ENCODE peak calls at places on chromosomes 16 and 17, in four cellular contexts. G, A, P and I are unnamed samples.

GRCh38 chr17:17346428-17347233 is 43.5 kb downstream of the NT5M start:
- DNase-seq in A (no peak), P (no peak), G (no peak), I (no peak)

GRCh38 chr16:75377971-75378386 is 55.3 kb downstream of the CFDP1 start:
- DNase-seq in P (peak), A (no peak), G (peak), I (peak)

GRCh38 chr17:66941249-66941648 is 23.3 kb upstream of the CACNG4 start:
- DNase-seq in P (no peak), G (no peak), A (no peak), I (no peak)

GRCh38 chr16:86988920-86989715 is 328.1 kb downstream of the C16orf95 start:
- DNase-seq in G (no peak), P (no peak), A (no peak), I (peak)

GRCh38 chr16:56532714-56533113 is 12.9 kb upstream of the BBS2 start:
- DNase-seq in P (no peak), A (no peak), G (peak), I (no peak)

GRCh38 chr16:75589301-75589700 is 23.1 kb downstream of the GABARAPL2 start:
- DNase-seq in A (no peak), P (no peak), G (no peak), I (no peak)

GRCh38 chr17:45873728-45874127 is 20.6 kb upstream of the MAPT start:
- DNase-seq in P (no peak), G (no peak), A (no peak), I (peak)

GRCh38 chr17:47204722-47205418 is 4.3 kb upstream of the MYL4 start:
- DNase-seq in A (no peak), G (no peak), P (no peak), I (no peak)

GRCh38 chr17:67439269-67439668 is 62.2 kb downstream of the PITPNC1 start:
- DNase-seq in P (no peak), A (no peak), G (no peak), I (no peak)

GRCh38 chr16:70664325-70665112 is 18.2 kb downstream of the IL34 start:
- DNase-seq in G (no peak), A (no peak), P (no peak), I (no peak)

GRCh38 chr17:7323731-7324437 is 5.3 kb downstream of the NEURL4 start:
- DNase-seq in G (peak), P (peak), A (peak), I (peak)

GRCh38 chr16:75618782-75619181 is 4.3 kb downstream of the ADAT1 start:
- DNase-seq in G (no peak), A (no peak), P (no peak), I (no peak)

GRCh38 chr16:46801428-46802049 is 29.4 kb downstream of the C16orf87 start:
- DNase-seq in P (no peak), G (peak), A (no peak), I (no peak)

GRCh38 chr16:2762711-2763110 is 10.3 kb downstream of the SRRM2 start:
- DNase-seq in A (no peak), P (no peak), G (no peak), I (no peak)

GRCh38 chr17:7903154-7904103 is 12.7 kb downstream of the RNF227 start:
- DNase-seq in G (peak), P (no peak), A (no peak), I (no peak)

GRCh38 chr17:1485748-1486376 is 6.6 kb downstream of the MYO1C start:
- DNase-seq in A (no peak), P (no peak), G (peak), I (peak)

GRCh38 chr17:44854201-44854600 is 6.5 kb downstream of the HIGD1B start:
- DNase-seq in G (no peak), A (no peak), P (no peak), I (peak)

GRCh38 chr16:23564964-23565363 is 7.4 kb downstream of the UBFD1 start:
- DNase-seq in A (no peak), P (no peak), G (no peak), I (no peak)

GRCh38 chr16:1363501-1364041 is 11.8 kb downstream of the GNPTG start:
- DNase-seq in P (peak), G (peak), A (peak), I (peak)

GRCh38 chr16:10728035-10728462 is 15.6 kb upstream of the NUBP1 start:
- DNase-seq in A (no peak), P (no peak), G (no peak), I (no peak)

GRCh38 chr17:32988481-32989101 is 3.1 kb upstream of the SPACA3 start:
- DNase-seq in P (no peak), G (no peak), A (no peak), I (no peak)
- TF ChIP-seq CTCF in P (no peak), G (no peak), A (no peak), I (no peak)

GRCh38 chr16:77785365-77785764 is 3.0 kb upstream of the VAT1L start:
- DNase-seq in A (no peak), P (no peak), G (no peak), I (no peak)

GRCh38 chr16:77784441-77785356 is 3.7 kb upstream of the VAT1L start:
- DNase-seq in G (no peak), P (no peak), A (no peak), I (no peak)

GRCh38 chr16:77781091-77781490 is 7.3 kb upstream of the VAT1L start:
- DNase-seq in G (no peak), A (no peak), P (no peak), I (no peak)

GRCh38 chr16:77780378-77780837 is 8.0 kb upstream of the VAT1L start:
- DNase-seq in A (no peak), G (peak), P (no peak), I (no peak)

DNA sequence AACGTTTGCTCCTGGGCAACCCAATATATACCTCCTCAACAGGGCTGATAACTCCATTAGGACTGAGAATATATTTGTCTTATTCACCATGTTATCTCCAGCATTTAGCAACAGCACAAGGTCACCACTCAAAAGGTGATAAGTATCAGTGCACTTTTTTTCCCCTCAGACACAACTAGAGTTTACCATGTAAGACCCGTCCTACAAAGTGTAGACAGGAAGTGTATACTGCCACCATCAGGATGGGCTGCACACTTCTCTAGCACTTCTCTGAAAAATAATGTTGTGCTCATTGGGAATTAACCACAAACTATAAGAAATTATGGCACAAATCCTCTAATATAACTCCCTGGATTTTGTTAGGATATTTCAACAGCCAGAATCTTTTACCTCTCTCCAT is 5.7 kb upstream of the VAT1L start:
- DNase-seq in G (no peak), A (no peak), P (no peak), I (no peak)
- TF ChIP-seq CTCF in G (no peak), A (peak), P (peak), I (no peak)

DNA sequence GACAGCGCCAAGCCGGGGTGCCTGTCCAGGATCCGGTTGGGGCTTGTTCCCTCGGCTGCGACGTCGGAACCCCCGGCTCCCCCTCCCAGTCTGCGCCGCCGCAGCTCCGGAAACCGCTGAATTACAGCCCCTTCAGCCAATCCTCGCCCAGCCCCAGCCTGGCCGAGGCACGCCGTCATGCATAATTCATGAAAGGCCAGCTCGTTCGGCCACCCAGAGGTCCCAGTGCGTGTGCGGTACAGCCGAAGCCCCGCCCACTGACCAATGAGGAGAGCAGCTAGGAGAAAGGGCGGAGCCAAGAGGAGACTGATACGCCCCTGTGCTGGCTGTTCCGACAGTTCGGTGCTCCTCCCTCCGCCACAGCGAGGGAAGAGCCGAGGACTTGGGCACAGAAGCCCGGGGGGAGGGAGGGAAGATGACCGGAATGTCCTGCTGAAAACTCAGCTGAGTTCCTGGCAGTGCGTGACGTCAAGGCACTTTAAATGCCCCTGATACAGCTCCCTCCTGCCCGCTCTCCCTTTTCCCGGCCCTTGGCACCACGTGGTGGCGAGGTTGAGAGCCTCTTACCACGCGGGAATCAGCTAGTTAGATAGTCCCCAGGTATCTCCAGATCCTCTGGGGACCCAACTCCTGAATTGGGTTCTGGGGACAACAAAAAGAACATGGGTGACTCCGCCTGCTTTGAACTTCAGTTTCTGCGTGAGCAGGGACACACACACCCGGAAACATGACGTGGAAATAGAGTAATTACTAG is at the start of gene STAT3:
- DNase-seq in P (peak), G (peak), A (peak), I (peak)
- TF ChIP-seq CTCF in P (no peak), G (no peak), A (no peak), I (no peak)

DNA sequence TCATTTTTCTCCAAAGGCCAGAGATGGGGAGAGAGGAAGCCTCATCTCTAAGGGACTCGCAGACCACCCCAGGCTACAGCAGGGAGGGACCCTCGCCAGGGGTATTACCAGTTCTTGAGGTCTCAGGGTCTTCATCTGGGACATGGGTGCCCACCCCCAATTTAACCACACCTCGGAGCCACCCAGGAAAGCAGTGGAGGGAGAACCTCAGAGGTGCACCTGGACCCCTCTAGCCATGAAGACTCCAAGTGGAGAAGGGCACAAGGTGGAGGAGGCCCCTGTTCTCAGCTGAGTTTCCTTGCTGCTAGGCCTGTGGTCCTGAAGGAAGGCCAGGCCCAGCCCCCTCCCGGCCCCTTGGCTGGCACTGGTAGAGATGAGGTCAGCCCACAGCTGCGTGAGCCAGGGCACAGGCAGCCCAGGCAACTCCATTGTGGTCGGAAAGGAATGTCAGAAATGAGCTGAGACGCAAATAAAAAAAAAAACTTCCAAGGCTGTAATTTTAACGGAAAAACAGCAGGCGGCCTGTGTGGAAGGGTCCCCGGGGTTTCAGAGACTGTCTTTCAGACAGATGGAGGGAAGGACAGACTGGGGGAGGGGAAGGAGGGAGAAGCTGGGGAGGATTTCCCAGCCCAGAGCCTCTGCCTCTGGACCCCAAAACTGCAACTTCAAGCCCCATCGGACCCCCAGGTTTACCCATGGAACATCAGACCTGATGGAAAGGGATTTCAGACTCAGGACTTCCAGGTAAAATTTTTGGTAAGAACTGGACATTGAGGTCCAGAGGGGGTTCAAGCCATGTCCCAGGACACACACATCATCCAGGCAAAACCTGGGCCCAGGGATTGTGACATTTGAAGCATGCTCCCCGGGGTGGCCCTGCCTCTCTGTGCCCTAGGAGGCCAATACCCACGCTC is 25.5 kb upstream of the MRPS23 start:
- DNase-seq in G (peak), P (peak), A (peak), I (peak)
- TF ChIP-seq CTCF in G (peak), P (peak), A (peak), I (peak)